ENCODE peak calls at places on chromosomes 6 and 20, in six cellular contexts. One of them, this sample, is unnamed.

GRCh38 chr20:34124469-34125249 is 12.6 kb upstream of the EIF2S2 start:
- DNase-seq in NCI-H2081 treated with DMSO at 0.1 percent for 48 hours: no peak
- DNase-seq in stimulated activated CD4-positive, alpha-beta T cell treated with anti-CD3 and anti-CD28 coated beads, Interleukin-1b, Interleukin-23, amount 100 ng/mL, for 48 hours: no peak
- DNase-seq in MV-4-11: peak
- DNase-seq in heart left ventricle: no peak
- DNase-seq in cardiac muscle cell: no peak
- DNase-seq in this sample: no peak

GRCh38 chr6:140192018-140192417 is 817.6 kb upstream of the CITED2 start:
- DNase-seq in NCI-H2081 treated with DMSO at 0.1 percent for 48 hours: no peak
- DNase-seq in stimulated activated CD4-positive, alpha-beta T cell treated with anti-CD3 and anti-CD28 coated beads, Interleukin-1b, Interleukin-23, amount 100 ng/mL, for 48 hours: no peak
- DNase-seq in MV-4-11: no peak
- DNase-seq in heart left ventricle: no peak
- DNase-seq in cardiac muscle cell: no peak
- DNase-seq in this sample: no peak

GRCh38 chr6:33907227-33907626 is 103.4 kb upstream of the MLN start:
- DNase-seq in NCI-H2081 treated with DMSO at 0.1 percent for 48 hours: no peak
- DNase-seq in stimulated activated CD4-positive, alpha-beta T cell treated with anti-CD3 and anti-CD28 coated beads, Interleukin-1b, Interleukin-23, amount 100 ng/mL, for 48 hours: no peak
- DNase-seq in MV-4-11: no peak
- DNase-seq in heart left ventricle: no peak
- DNase-seq in cardiac muscle cell: no peak
- DNase-seq in this sample: no peak

GRCh38 chr6:111642463-111643158 is 36.9 kb upstream of the TRAF3IP2 start:
- DNase-seq in NCI-H2081 treated with DMSO at 0.1 percent for 48 hours: no peak
- DNase-seq in stimulated activated CD4-positive, alpha-beta T cell treated with anti-CD3 and anti-CD28 coated beads, Interleukin-1b, Interleukin-23, amount 100 ng/mL, for 48 hours: peak
- DNase-seq in MV-4-11: peak
- DNase-seq in heart left ventricle: no peak
- DNase-seq in cardiac muscle cell: peak
- DNase-seq in this sample: peak

GRCh38 chr6:2870046-2870636 is 28.5 kb upstream of the SERPINB1 start:
- DNase-seq in NCI-H2081 treated with DMSO at 0.1 percent for 48 hours: no peak
- DNase-seq in stimulated activated CD4-positive, alpha-beta T cell treated with anti-CD3 and anti-CD28 coated beads, Interleukin-1b, Interleukin-23, amount 100 ng/mL, for 48 hours: no peak
- DNase-seq in MV-4-11: no peak
- DNase-seq in heart left ventricle: peak
- DNase-seq in cardiac muscle cell: no peak
- DNase-seq in this sample: no peak

GRCh38 chr20:8205996-8206395 is 73.9 kb downstream of the PLCB1 start:
- DNase-seq in NCI-H2081 treated with DMSO at 0.1 percent for 48 hours: no peak
- DNase-seq in stimulated activated CD4-positive, alpha-beta T cell treated with anti-CD3 and anti-CD28 coated beads, Interleukin-1b, Interleukin-23, amount 100 ng/mL, for 48 hours: no peak
- DNase-seq in MV-4-11: no peak
- DNase-seq in heart left ventricle: no peak
- DNase-seq in cardiac muscle cell: no peak
- DNase-seq in this sample: peak

GRCh38 chr6:78810698-78811097 is 56.7 kb upstream of the IRAK1BP1 start:
- DNase-seq in NCI-H2081 treated with DMSO at 0.1 percent for 48 hours: no peak
- DNase-seq in stimulated activated CD4-positive, alpha-beta T cell treated with anti-CD3 and anti-CD28 coated beads, Interleukin-1b, Interleukin-23, amount 100 ng/mL, for 48 hours: no peak
- DNase-seq in MV-4-11: no peak
- DNase-seq in heart left ventricle: no peak
- DNase-seq in cardiac muscle cell: peak
- DNase-seq in this sample: no peak

GRCh38 chr20:12152996-12153395 is 235.3 kb downstream of the BTBD3 start:
- DNase-seq in NCI-H2081 treated with DMSO at 0.1 percent for 48 hours: no peak
- DNase-seq in stimulated activated CD4-positive, alpha-beta T cell treated with anti-CD3 and anti-CD28 coated beads, Interleukin-1b, Interleukin-23, amount 100 ng/mL, for 48 hours: no peak
- DNase-seq in MV-4-11: no peak
- DNase-seq in heart left ventricle: no peak
- DNase-seq in cardiac muscle cell: no peak
- DNase-seq in this sample: no peak

GRCh38 chr6:39251406-39251805 is 22.1 kb upstream of the KCNK5 start:
- DNase-seq in NCI-H2081 treated with DMSO at 0.1 percent for 48 hours: no peak
- DNase-seq in stimulated activated CD4-positive, alpha-beta T cell treated with anti-CD3 and anti-CD28 coated beads, Interleukin-1b, Interleukin-23, amount 100 ng/mL, for 48 hours: no peak
- DNase-seq in MV-4-11: no peak
- DNase-seq in heart left ventricle: no peak
- DNase-seq in cardiac muscle cell: no peak
- DNase-seq in this sample: no peak

GRCh38 chr6:139888691-139889122 is 514.3 kb upstream of the CITED2 start:
- DNase-seq in NCI-H2081 treated with DMSO at 0.1 percent for 48 hours: no peak
- DNase-seq in stimulated activated CD4-positive, alpha-beta T cell treated with anti-CD3 and anti-CD28 coated beads, Interleukin-1b, Interleukin-23, amount 100 ng/mL, for 48 hours: no peak
- DNase-seq in MV-4-11: no peak
- DNase-seq in heart left ventricle: no peak
- DNase-seq in cardiac muscle cell: peak
- DNase-seq in this sample: no peak

GRCh38 chr20:23052904-23053303 is 3.4 kb upstream of the THBD start:
- DNase-seq in NCI-H2081 treated with DMSO at 0.1 percent for 48 hours: no peak
- DNase-seq in stimulated activated CD4-positive, alpha-beta T cell treated with anti-CD3 and anti-CD28 coated beads, Interleukin-1b, Interleukin-23, amount 100 ng/mL, for 48 hours: no peak
- DNase-seq in MV-4-11: no peak
- DNase-seq in heart left ventricle: no peak
- DNase-seq in cardiac muscle cell: no peak
- DNase-seq in this sample: no peak

GRCh38 chr6:161141173-161141572 is 132.7 kb downstream of the AGPAT4 start:
- DNase-seq in NCI-H2081 treated with DMSO at 0.1 percent for 48 hours: no peak
- DNase-seq in stimulated activated CD4-positive, alpha-beta T cell treated with anti-CD3 and anti-CD28 coated beads, Interleukin-1b, Interleukin-23, amount 100 ng/mL, for 48 hours: no peak
- DNase-seq in MV-4-11: no peak
- DNase-seq in heart left ventricle: no peak
- DNase-seq in cardiac muscle cell: no peak
- DNase-seq in this sample: no peak

GRCh38 chr20:1307171-1307570 is 21.8 kb downstream of the SDCBP2 start:
- DNase-seq in NCI-H2081 treated with DMSO at 0.1 percent for 48 hours: no peak
- DNase-seq in stimulated activated CD4-positive, alpha-beta T cell treated with anti-CD3 and anti-CD28 coated beads, Interleukin-1b, Interleukin-23, amount 100 ng/mL, for 48 hours: no peak
- DNase-seq in MV-4-11: no peak
- DNase-seq in heart left ventricle: no peak
- DNase-seq in cardiac muscle cell: no peak
- DNase-seq in this sample: no peak

GRCh38 chr20:59955131-59955796 is 3.0 kb upstream of the CDH26 start:
- DNase-seq in NCI-H2081 treated with DMSO at 0.1 percent for 48 hours: no peak
- DNase-seq in stimulated activated CD4-positive, alpha-beta T cell treated with anti-CD3 and anti-CD28 coated beads, Interleukin-1b, Interleukin-23, amount 100 ng/mL, for 48 hours: no peak
- DNase-seq in MV-4-11: peak
- DNase-seq in heart left ventricle: no peak
- DNase-seq in cardiac muscle cell: no peak
- DNase-seq in this sample: peak

GRCh38 chr6:34241351-34242215 is 4.9 kb downstream of the HMGA1 start:
- DNase-seq in NCI-H2081 treated with DMSO at 0.1 percent for 48 hours: no peak
- DNase-seq in stimulated activated CD4-positive, alpha-beta T cell treated with anti-CD3 and anti-CD28 coated beads, Interleukin-1b, Interleukin-23, amount 100 ng/mL, for 48 hours: no peak
- DNase-seq in MV-4-11: no peak
- DNase-seq in heart left ventricle: peak
- DNase-seq in cardiac muscle cell: no peak
- DNase-seq in this sample: no peak

GRCh38 chr6:127959869-127960268 is 59.0 kb upstream of the THEMIS start:
- DNase-seq in NCI-H2081 treated with DMSO at 0.1 percent for 48 hours: no peak
- DNase-seq in stimulated activated CD4-positive, alpha-beta T cell treated with anti-CD3 and anti-CD28 coated beads, Interleukin-1b, Interleukin-23, amount 100 ng/mL, for 48 hours: no peak
- DNase-seq in MV-4-11: no peak
- DNase-seq in heart left ventricle: no peak
- DNase-seq in cardiac muscle cell: no peak
- DNase-seq in this sample: no peak

GRCh38 chr20:1417273-1417672 is 24.4 kb upstream of the FKBP1A start:
- DNase-seq in NCI-H2081 treated with DMSO at 0.1 percent for 48 hours: no peak
- DNase-seq in stimulated activated CD4-positive, alpha-beta T cell treated with anti-CD3 and anti-CD28 coated beads, Interleukin-1b, Interleukin-23, amount 100 ng/mL, for 48 hours: no peak
- DNase-seq in MV-4-11: no peak
- DNase-seq in heart left ventricle: no peak
- DNase-seq in cardiac muscle cell: peak
- DNase-seq in this sample: no peak

GRCh38 chr6:139553916-139554315 is 179.5 kb upstream of the CITED2 start:
- DNase-seq in NCI-H2081 treated with DMSO at 0.1 percent for 48 hours: no peak
- DNase-seq in stimulated activated CD4-positive, alpha-beta T cell treated with anti-CD3 and anti-CD28 coated beads, Interleukin-1b, Interleukin-23, amount 100 ng/mL, for 48 hours: no peak
- DNase-seq in MV-4-11: no peak
- DNase-seq in heart left ventricle: no peak
- DNase-seq in cardiac muscle cell: no peak
- DNase-seq in this sample: no peak

GRCh38 chr20:20498081-20498861 is 130.4 kb downstream of the INSM1 start:
- DNase-seq in NCI-H2081 treated with DMSO at 0.1 percent for 48 hours: peak
- DNase-seq in stimulated activated CD4-positive, alpha-beta T cell treated with anti-CD3 and anti-CD28 coated beads, Interleukin-1b, Interleukin-23, amount 100 ng/mL, for 48 hours: no peak
- DNase-seq in MV-4-11: no peak
- DNase-seq in heart left ventricle: no peak
- DNase-seq in cardiac muscle cell: no peak
- DNase-seq in this sample: no peak

GRCh38 chr6:33696538-33697518 is 14.7 kb downstream of the UQCC2 start:
- DNase-seq in NCI-H2081 treated with DMSO at 0.1 percent for 48 hours: peak
- DNase-seq in stimulated activated CD4-positive, alpha-beta T cell treated with anti-CD3 and anti-CD28 coated beads, Interleukin-1b, Interleukin-23, amount 100 ng/mL, for 48 hours: no peak
- DNase-seq in MV-4-11: no peak
- DNase-seq in heart left ventricle: peak
- DNase-seq in cardiac muscle cell: peak
- DNase-seq in this sample: peak